ENCODE peak calls at places on chromosomes 2 and 18, in nine cellular contexts. S is cardiac fibroblast; I is endodermal cell; W is fibroblast of lung; C is CD4-positive, CD25-positive, alpha-beta regulatory T cell; K is breast epithelium; G is ovary; P is NT2/D1; T is foreskin fibroblast. O is an unnamed sample.

GRCh38 chr18:6365385-6365784 is 49.3 kb downstream of the L3MBTL4 start:
- DNase-seq in S (no peak), I (no peak), W (no peak), C (no peak), K (no peak), G (no peak), P (no peak), T (no peak), O (no peak)

GRCh38 chr2:102839668-102840388 is 78.0 kb downstream of the TMEM182 start:
- DNase-seq in S (peak; percentile 50), I (peak; percentile 83), W (peak; percentile 12), C (no peak), K (no peak), G (no peak), P (peak; percentile 48), T (peak; percentile 52), O (no peak)

GRCh38 chr2:20496477-20496876 is 49.6 kb downstream of the RHOB start:
- DNase-seq in S (no peak), I (no peak), W (peak; percentile 31), C (no peak), K (no peak), G (no peak), P (no peak), T (no peak), O (no peak)

GRCh38 chr2:174797792-174798276 is 33.6 kb upstream of the CHRNA1 start:
- DNase-seq in S (no peak), I (no peak), W (peak; percentile 60), C (no peak), K (no peak), G (no peak), P (no peak), T (peak; percentile 90), O (peak; percentile 80)

GRCh38 chr2:9057939-9058761 is 54.7 kb upstream of the MBOAT2 start:
- DNase-seq in S (peak; percentile 77), I (no peak), W (peak; percentile 91), C (no peak), K (no peak), G (no peak), P (no peak), T (peak; percentile 33), O (peak; percentile 7)

GRCh38 chr18:9779630-9780029 is 71.5 kb downstream of the RAB31 start:
- DNase-seq in S (peak; percentile 41), I (peak; percentile 11), W (no peak), C (no peak), K (no peak), G (no peak), P (no peak), T (peak; percentile 48), O (no peak)

GRCh38 chr2:51120754-51121280 is 88.9 kb upstream of the NRXN1 start:
- DNase-seq in S (no peak), I (no peak), W (peak; percentile 61), C (no peak), K (no peak), G (no peak), P (no peak), T (no peak), O (no peak)

GRCh38 chr2:69774984-69775982 is 33.3 kb downstream of the ANXA4 start:
- DNase-seq in S (no peak), I (no peak), W (peak; percentile 21), C (peak; percentile 51), K (no peak), G (no peak), P (no peak), T (no peak), O (no peak)

GRCh38 chr2:127597984-127598380 is 48.0 kb upstream of the GPR17 start:
- DNase-seq in S (no peak), I (no peak), W (peak; percentile 73), C (no peak), K (no peak), G (no peak), P (no peak), T (peak; percentile 39), O (no peak)
- H3K4me3 ChIP-seq in S (no peak overlapping the region), I (no peak overlapping the region), W (no peak overlapping the region), C (no peak overlapping the region), K (no peak overlapping the region), G (no peak overlapping the region), P (no peak overlapping the region), T (no peak overlapping the region), O (no peak overlapping the region)

GRCh38 chr2:215684448-215685217 is 248.8 kb upstream of the FN1 start:
- DNase-seq in S (no peak), I (no peak), W (peak; percentile 90), C (no peak), K (no peak), G (no peak), P (no peak), T (peak; percentile 90), O (no peak)

GRCh38 chr2:215685218-215685962 is 249.5 kb upstream of the FN1 start:
- DNase-seq in S (no peak), I (no peak), W (no peak), C (no peak), K (no peak), G (no peak), P (no peak), T (peak; percentile 75), O (no peak)

GRCh38 chr2:215683295-215683694 is 247.4 kb upstream of the FN1 start:
- DNase-seq in S (no peak), I (no peak), W (no peak), C (no peak), K (no peak), G (no peak), P (no peak), T (no peak), O (no peak)

GRCh38 chr2:215680605-215681598 is 245.0 kb upstream of the FN1 start:
- DNase-seq in S (peak; percentile 84), I (no peak), W (peak; percentile 100), C (peak; percentile 5), K (peak; percentile 19), G (no peak), P (no peak), T (peak; percentile 81), O (peak; percentile 77)

DNA sequence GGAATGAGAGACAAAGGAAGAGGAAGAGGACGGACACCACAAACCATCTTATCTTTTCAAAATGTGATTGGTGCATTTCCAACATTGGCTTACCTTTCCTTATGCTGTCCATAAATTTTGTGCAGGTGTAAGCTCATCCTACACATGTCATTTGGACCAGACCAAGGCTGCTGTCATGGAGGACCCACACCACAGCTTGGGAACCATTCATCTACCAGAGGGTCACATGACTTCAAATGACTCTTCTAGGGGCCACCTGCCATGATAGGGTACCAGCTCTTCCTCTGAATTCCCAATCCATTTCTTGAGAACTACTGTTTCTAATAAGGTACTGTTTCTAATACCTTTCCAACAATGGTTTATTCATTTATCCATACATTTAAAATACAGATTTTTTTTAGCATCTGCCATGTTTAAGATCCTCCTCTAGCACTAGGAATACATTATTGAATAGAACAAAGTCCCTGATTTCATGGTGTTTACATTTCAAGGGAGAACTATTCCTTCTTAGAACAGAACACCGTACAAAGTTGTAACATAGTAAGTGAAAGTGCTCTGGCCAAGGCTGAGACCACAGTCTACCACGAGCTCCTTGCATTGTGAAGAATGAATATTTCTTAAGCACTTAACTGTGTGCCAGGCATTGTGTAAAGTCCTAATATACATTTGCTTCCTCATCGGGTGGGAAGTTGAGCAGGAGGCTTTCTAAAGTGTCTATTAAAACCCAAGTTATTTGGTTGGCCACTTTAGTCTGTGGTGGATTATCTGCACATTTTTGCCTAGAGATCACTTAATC is 246.1 kb upstream of the FN1 start:
- DNase-seq in S (no peak), I (no peak), W (no peak), C (no peak), K (no peak), G (no peak), P (no peak), T (no peak), O (no peak)
- H3K4me3 ChIP-seq in S (no peak overlapping the region), I (no peak overlapping the region), W (no peak overlapping the region), C (no peak overlapping the region), K (no peak overlapping the region), G (no peak overlapping the region), P (no peak overlapping the region), T (no peak overlapping the region), O (no peak overlapping the region)

GRCh38 chr2:129759186-129760010 is 220.1 kb upstream of the RAB6C start:
- DNase-seq in S (no peak), I (peak; percentile 13), W (no peak), C (no peak), K (no peak), G (no peak), P (no peak), T (no peak), O (no peak)

GRCh38 chr2:129760669-129761068 is 218.8 kb upstream of the RAB6C start:
- DNase-seq in S (no peak), I (no peak), W (no peak), C (no peak), K (no peak), G (no peak), P (no peak), T (no peak), O (no peak)

GRCh38 chr2:129757915-129758421 is 221.5 kb upstream of the RAB6C start:
- DNase-seq in S (no peak), I (peak; percentile 90), W (no peak), C (no peak), K (no peak), G (no peak), P (peak; percentile 83), T (no peak), O (no peak)

GRCh38 chr2:129757366-129757914 is 222.0 kb upstream of the RAB6C start:
- DNase-seq in S (no peak), I (no peak), W (no peak), C (no peak), K (no peak), G (no peak), P (no peak), T (no peak), O (no peak)

DNA sequence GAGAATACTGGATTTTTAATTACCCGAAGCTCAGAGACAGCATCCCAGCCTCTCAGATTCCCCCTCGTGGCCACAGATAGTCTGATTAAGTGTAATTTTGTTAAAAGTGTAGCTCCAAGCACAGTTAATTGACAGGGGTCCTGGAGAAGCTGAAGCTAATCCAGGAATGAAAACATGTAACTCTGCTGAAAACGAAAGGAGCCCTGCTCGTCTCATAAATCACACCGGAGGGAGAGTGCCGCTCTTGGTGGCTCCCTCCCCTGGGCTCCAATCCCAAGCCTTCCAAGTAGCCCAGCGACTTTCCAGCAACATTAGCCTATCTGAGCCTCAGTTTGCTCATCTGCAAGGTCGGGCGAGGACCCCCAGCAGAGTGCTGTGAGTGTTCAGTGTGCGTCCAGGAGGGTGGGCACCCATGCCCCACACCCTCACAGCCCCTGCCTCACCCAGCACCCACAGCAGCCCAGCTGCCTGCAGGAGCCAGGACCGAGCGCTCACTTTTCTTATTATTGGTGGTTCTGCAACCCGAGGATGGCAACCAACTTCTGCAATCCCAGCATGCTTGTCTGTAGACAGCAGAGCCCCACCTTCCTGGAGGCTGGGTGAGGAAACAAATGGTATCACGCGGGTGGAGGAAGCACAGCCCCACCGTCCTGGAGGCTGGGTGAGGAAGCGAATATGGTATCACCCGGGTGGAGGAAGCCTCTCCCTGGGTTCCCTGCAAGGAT is 220.8 kb upstream of the RAB6C start:
- DNase-seq in S (no peak), I (peak; percentile 67), W (no peak), C (no peak), K (no peak), G (no peak), P (no peak), T (no peak), O (no peak)
- H3K4me3 ChIP-seq in S (no peak overlapping the region), I (no peak overlapping the region), W (no peak overlapping the region), C (no peak overlapping the region), K (peak overlapping the region; percentile 36), G (peak overlapping the region; percentile 20), P (peak overlapping the region; percentile 19), T (no peak overlapping the region), O (no peak overlapping the region)

GRCh38 chr2:229045671-229046070 is 225.4 kb downstream of the PID1 start:
- DNase-seq in S (no peak), I (no peak), W (no peak), C (no peak), K (no peak), G (no peak), P (no peak), T (no peak), O (no peak)

GRCh38 chr2:229044581-229044980 is 226.5 kb downstream of the PID1 start:
- DNase-seq in S (peak; percentile 21), I (no peak), W (peak; percentile 45), C (no peak), K (no peak), G (no peak), P (no peak), T (peak; percentile 37), O (no peak)

GRCh38 chr2:229042349-229042748 is 228.7 kb downstream of the PID1 start:
- DNase-seq in S (no peak), I (no peak), W (no peak), C (no peak), K (no peak), G (no peak), P (no peak), T (no peak), O (no peak)

GRCh38 chr2:229041691-229042090 is 229.4 kb downstream of the PID1 start:
- DNase-seq in S (no peak), I (no peak), W (no peak), C (no peak), K (no peak), G (no peak), P (no peak), T (no peak), O (no peak)

DNA sequence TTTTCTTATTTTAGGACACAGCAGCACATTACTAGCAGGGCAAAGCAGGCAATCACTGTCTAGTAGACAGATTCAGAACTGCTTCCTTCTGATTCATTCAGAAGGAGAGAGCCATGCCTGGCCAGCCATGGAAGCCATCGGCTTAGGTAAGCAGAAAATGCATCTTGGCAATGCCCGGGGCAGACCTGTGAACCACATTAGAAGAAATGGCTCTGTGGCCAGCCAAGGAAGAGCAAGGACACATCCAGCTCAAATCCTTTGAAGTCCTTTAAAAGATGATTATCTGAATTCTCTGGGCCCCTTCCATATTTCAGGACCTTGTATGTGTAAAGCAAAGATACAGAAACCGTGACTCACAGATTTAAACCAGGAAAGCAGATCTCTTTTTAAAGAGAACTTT is 227.4 kb downstream of the PID1 start:
- DNase-seq in S (no peak), I (no peak), W (no peak), C (no peak), K (no peak), G (no peak), P (no peak), T (no peak), O (no peak)
- H3K4me3 ChIP-seq in S (no peak overlapping the region), I (no peak overlapping the region), W (no peak overlapping the region), C (no peak overlapping the region), K (no peak overlapping the region), G (no peak overlapping the region), P (no peak overlapping the region), T (no peak overlapping the region), O (no peak overlapping the region)